ENCODE peak calls at places on chromosomes 16 and 17, in five cellular contexts. K is HCT116; E is left lung; P is memory B cell; Y is stimulated activated memory B cell treated with anti-CD40 and anti-IgM and Interleukin-4, amounts not matched to agents 10 μg/mL and 1 μg/mL and 100 μg/mL, for 72 hours. N is an unnamed sample.

GRCh38 chr16:18802755-18803218 is 1.4 kb upstream of the ARL6IP1 start:
- ATAC-seq in K (no peak), P (no peak), Y (no peak), E (no peak), N (no peak)

GRCh38 chr17:79707931-79708891 is 22.5 kb upstream of the ENPP7 start:
- ATAC-seq in Y (peak), K (peak), E (peak), P (peak), N (peak)

GRCh38 chr16:16047761-16048160 is 98.3 kb downstream of the ABCC1 start:
- ATAC-seq in P (no peak), Y (no peak), E (no peak), K (no peak), N (no peak)

GRCh38 chr17:8537734-8538133 is 92.8 kb downstream of the MYH10 start:
- ATAC-seq in K (no peak), Y (no peak), E (no peak), P (no peak), N (no peak)

GRCh38 chr17:66791337-66791736 is 43.6 kb upstream of the CACNG5 start:
- ATAC-seq in K (no peak), Y (peak), P (peak), E (peak), N (no peak)

GRCh38 chr17:1787301-1787902 is 25.5 kb downstream of the SERPINF1 start:
- ATAC-seq in K (peak), P (no peak), E (peak), Y (no peak), N (peak)

GRCh38 chr16:65938083-65938482 is 428.4 kb upstream of the CDH5 start:
- ATAC-seq in Y (no peak), K (no peak), E (no peak), P (no peak), N (no peak)

GRCh38 chr16:57529324-57530103 is 6.9 kb downstream of the CCDC102A start:
- ATAC-seq in Y (no peak), P (peak), E (no peak), K (peak), N (no peak)

GRCh38 chr17:78230996-78231931 is at the start of gene TMEM235:
- ATAC-seq in P (no peak), Y (no peak), E (no peak), K (peak), N (no peak)

GRCh38 chr17:76909971-76910760 is 42.0 kb downstream of the MGAT5B start:
- ATAC-seq in K (peak), P (no peak), E (peak), Y (no peak), N (peak)

GRCh38 chr17:28717578-28718316 is at the start of gene RAB34:
- ATAC-seq in P (peak), K (no peak), Y (peak), E (peak), N (no peak)

GRCh38 chr17:514584-514983 is 162.0 kb upstream of the RPH3AL start:
- ATAC-seq in K (no peak), E (no peak), Y (no peak), P (no peak), N (no peak)

GRCh38 chr17:6444573-6445335 is 499 bp downstream of the PIMREG start:
- ATAC-seq in E (no peak), K (no peak), Y (no peak), P (no peak), N (peak)

GRCh38 chr16:66271074-66272060 is 95.1 kb upstream of the CDH5 start:
- ATAC-seq in P (no peak), Y (no peak), K (no peak), E (no peak), N (no peak)

GRCh38 chr16:9351440-9351839 is 260.0 kb downstream of the HAPSTR1 start:
- ATAC-seq in E (peak), P (no peak), K (peak), Y (no peak), N (no peak)

GRCh38 chr16:57318240-57318970 is 33.9 kb upstream of the PLLP start:
- ATAC-seq in Y (no peak), E (no peak), P (no peak), K (no peak), N (peak)

GRCh38 chr17:76524598-76525512 is 12.7 kb downstream of the CYGB start:
- ATAC-seq in Y (no peak), E (no peak), K (no peak), P (no peak), N (no peak)

GRCh38 chr16:1610841-1611653 is 825 bp downstream of the IFT140 start:
- ATAC-seq in E (peak), P (no peak), K (peak), Y (no peak), N (peak)

GRCh38 chr17:69250641-69251040 is 22.0 kb upstream of the ABCA10 start:
- ATAC-seq in E (no peak), K (no peak), Y (no peak), P (no peak), N (peak)

GRCh38 chr16:14205666-14206065 is 134.5 kb downstream of the MRTFB start:
- ATAC-seq in K (no peak), Y (no peak), E (no peak), P (no peak), N (no peak)

GRCh38 chr17:28738680-28739384 is 5.0 kb upstream of the TRAF4 start:
- ATAC-seq in P (peak), K (no peak), E (no peak), Y (peak), N (no peak)

GRCh38 chr17:40547785-40548478 is 17.3 kb downstream of the CCR7 start:
- ATAC-seq in E (no peak), Y (no peak), P (peak), K (no peak), N (no peak)

GRCh38 chr16:4140652-4141051 is 24.4 kb upstream of the ADCY9 start:
- ATAC-seq in K (no peak), Y (no peak), E (no peak), P (no peak), N (no peak)

GRCh38 chr17:17711708-17712141 is 30.5 kb downstream of the RAI1 start:
- ATAC-seq in P (no peak), E (peak), Y (no peak), K (no peak), N (no peak)

GRCh38 chr16:51880776-51881175 is 666.2 kb downstream of the TOX3 start:
- ATAC-seq in P (no peak), Y (no peak), E (no peak), K (no peak), N (no peak)

GRCh38 chr16:30740364-30741251 is 7.6 kb upstream of the PHKG2 start:
- ATAC-seq in K (peak), E (peak), P (no peak), Y (no peak), N (peak)

GRCh38 chr16:87126403-87127025 is 190.7 kb downstream of the C16orf95 start:
- ATAC-seq in E (no peak), K (no peak), Y (no peak), P (no peak), N (no peak)

GRCh38 chr17:80781188-80781577 is 210.5 kb upstream of the CHMP6 start:
- ATAC-seq in E (no peak), P (no peak), Y (no peak), K (no peak), N (no peak)

GRCh38 chr16:4293822-4294457 is 21.1 kb upstream of the TFAP4 start:
- ATAC-seq in Y (no peak), E (peak), P (no peak), K (peak), N (peak)

GRCh38 chr16:74973304-74973703 is 11.6 kb downstream of the WDR59 start:
- ATAC-seq in E (no peak), Y (no peak), P (no peak), K (no peak), N (no peak)

GRCh38 chr16:4663756-4664465 is 29.5 kb upstream of the NUDT16L1 start:
- ATAC-seq in E (peak), Y (peak), K (no peak), P (no peak), N (no peak)

GRCh38 chr16:15879255-15879804 is 9.1 kb downstream of the CEP20 start:
- ATAC-seq in E (peak), K (no peak), P (no peak), Y (no peak), N (peak)

GRCh38 chr17:16923904-16924700 is 47.8 kb downstream of the TNFRSF13B start:
- ATAC-seq in K (no peak), E (no peak), P (no peak), Y (no peak), N (no peak)

GRCh38 chr17:55089955-55090573 is 121.5 kb downstream of the STXBP4 start:
- ATAC-seq in E (peak), P (no peak), Y (peak), K (peak), N (no peak)

N was measured in SK-N-SH treated with all-trans-retinoic acid at 6 μM for 48 hours.